ENCODE peak calls at places on chromosomes 5 and 9, in four cellular contexts. One of them, this sample, is unnamed.

GRCh38 chr9:33506626-33507370 is 17.3 kb upstream of the ANKRD18B start:
- DNase-seq in heart left ventricle: no peak
- DNase-seq in CD8-positive, alpha-beta T cell: no peak
- DNase-seq in PC-9: peak; percentile 76
- DNase-seq in this sample: no peak

GRCh38 chr5:40680741-40681350 is 1.1 kb downstream of the PTGER4 start:
- DNase-seq in CD8-positive, alpha-beta T cell: peak; percentile 20
- DNase-seq in heart left ventricle: peak; percentile 41
- DNase-seq in PC-9: no peak
- DNase-seq in this sample: peak; percentile 42

GRCh38 chr5:76831108-76831447 is 12.2 kb downstream of the F2RL1 start:
- DNase-seq in PC-9: peak; percentile 46
- DNase-seq in CD8-positive, alpha-beta T cell: no peak
- DNase-seq in heart left ventricle: no peak
- DNase-seq in this sample: no peak

GRCh38 chr5:152560508-152561137 is 155.5 kb upstream of the NMUR2 start:
- DNase-seq in heart left ventricle: peak; percentile 71
- DNase-seq in PC-9: peak; percentile 31
- DNase-seq in CD8-positive, alpha-beta T cell: no peak
- DNase-seq in this sample: no peak

GRCh38 chr9:15909297-15909696 is 356.5 kb downstream of the CCDC171 start:
- DNase-seq in heart left ventricle: no peak
- DNase-seq in CD8-positive, alpha-beta T cell: no peak
- DNase-seq in PC-9: no peak
- DNase-seq in this sample: no peak

GRCh38 chr5:10756539-10756938 is 4.5 kb downstream of the DAP start:
- DNase-seq in heart left ventricle: no peak
- DNase-seq in PC-9: no peak
- DNase-seq in CD8-positive, alpha-beta T cell: no peak
- DNase-seq in this sample: no peak

GRCh38 chr9:133054966-133055365 is 6.8 kb upstream of the CEL start:
- DNase-seq in heart left ventricle: peak; percentile 93
- DNase-seq in PC-9: no peak
- DNase-seq in CD8-positive, alpha-beta T cell: no peak
- DNase-seq in this sample: no peak

GRCh38 chr5:172342907-172343306 is 59.3 kb upstream of the UBTD2 start:
- DNase-seq in heart left ventricle: no peak
- DNase-seq in CD8-positive, alpha-beta T cell: no peak
- DNase-seq in PC-9: no peak
- DNase-seq in this sample: no peak

GRCh38 chr9:94802795-94803194 is 76.3 kb downstream of the AOPEP start:
- DNase-seq in heart left ventricle: no peak
- DNase-seq in PC-9: no peak
- DNase-seq in CD8-positive, alpha-beta T cell: no peak
- DNase-seq in this sample: no peak

GRCh38 chr5:89265511-89266169 is 382.7 kb upstream of the MEF2C start:
- DNase-seq in CD8-positive, alpha-beta T cell: no peak
- DNase-seq in PC-9: no peak
- DNase-seq in heart left ventricle: no peak
- DNase-seq in this sample: no peak

GRCh38 chr5:147857302-147858129 is 21.0 kb upstream of the SCGB3A2 start:
- DNase-seq in heart left ventricle: peak; percentile 32
- DNase-seq in PC-9: peak; percentile 51
- DNase-seq in CD8-positive, alpha-beta T cell: peak; percentile 10
- DNase-seq in this sample: peak; percentile 3

GRCh38 chr9:113774968-113775367 is 101.1 kb upstream of the ZNF618 start:
- DNase-seq in heart left ventricle: no peak
- DNase-seq in PC-9: no peak
- DNase-seq in CD8-positive, alpha-beta T cell: no peak
- DNase-seq in this sample: no peak

GRCh38 chr5:159178978-159179377 is 30.4 kb downstream of the RNF145 start:
- DNase-seq in heart left ventricle: no peak
- DNase-seq in PC-9: peak; percentile 31
- DNase-seq in CD8-positive, alpha-beta T cell: no peak
- DNase-seq in this sample: no peak

GRCh38 chr5:34436761-34437501 is 219.2 kb upstream of the RAI14 start:
- DNase-seq in PC-9: no peak
- DNase-seq in CD8-positive, alpha-beta T cell: no peak
- DNase-seq in heart left ventricle: no peak
- DNase-seq in this sample: no peak

GRCh38 chr5:127229185-127229889 is 61.3 kb upstream of the MEGF10 start:
- DNase-seq in heart left ventricle: peak; percentile 72
- DNase-seq in PC-9: peak; percentile 27
- DNase-seq in CD8-positive, alpha-beta T cell: peak; percentile 9
- DNase-seq in this sample: peak; percentile 18

GRCh38 chr5:157497875-157498611 is 38.0 kb downstream of the NIPAL4 start:
- DNase-seq in PC-9: no peak
- DNase-seq in heart left ventricle: no peak
- DNase-seq in CD8-positive, alpha-beta T cell: no peak
- DNase-seq in this sample: no peak

GRCh38 chr9:97276310-97276852 is 31.1 kb upstream of the CCDC180 start:
- DNase-seq in CD8-positive, alpha-beta T cell: no peak
- DNase-seq in heart left ventricle: no peak
- DNase-seq in PC-9: no peak
- DNase-seq in this sample: no peak

GRCh38 chr5:103624748-103625147 is 62.2 kb upstream of the NUDT12 start:
- DNase-seq in CD8-positive, alpha-beta T cell: no peak
- DNase-seq in PC-9: no peak
- DNase-seq in heart left ventricle: no peak
- DNase-seq in this sample: no peak

GRCh38 chr5:14699159-14699558 is 34.6 kb downstream of the OTULIN start:
- DNase-seq in CD8-positive, alpha-beta T cell: no peak
- DNase-seq in heart left ventricle: no peak
- DNase-seq in PC-9: no peak
- DNase-seq in this sample: no peak

GRCh38 chr9:16521868-16522381 is 348.5 kb downstream of the BNC2 start:
- DNase-seq in CD8-positive, alpha-beta T cell: no peak
- DNase-seq in heart left ventricle: peak; percentile 58
- DNase-seq in PC-9: peak; percentile 10
- DNase-seq in this sample: no peak

GRCh38 chr5:149474198-149474597 is 77.0 kb downstream of the CSNK1A1 start:
- DNase-seq in heart left ventricle: no peak
- DNase-seq in PC-9: peak; percentile 84
- DNase-seq in CD8-positive, alpha-beta T cell: no peak
- DNase-seq in this sample: no peak

GRCh38 chr5:86716121-86716520 is 98.4 kb downstream of the COX7C start:
- DNase-seq in PC-9: no peak
- DNase-seq in CD8-positive, alpha-beta T cell: no peak
- DNase-seq in heart left ventricle: no peak
- DNase-seq in this sample: no peak

GRCh38 chr9:97985058-97985861 is 2.1 kb downstream of the ANP32B start:
- DNase-seq in CD8-positive, alpha-beta T cell: peak; percentile 22
- DNase-seq in PC-9: no peak
- DNase-seq in heart left ventricle: no peak
- DNase-seq in this sample: peak; percentile 49

GRCh38 chr5:143045062-143045461 is 274.9 kb downstream of the ARHGAP26 start:
- DNase-seq in PC-9: no peak
- DNase-seq in CD8-positive, alpha-beta T cell: no peak
- DNase-seq in heart left ventricle: no peak
- DNase-seq in this sample: no peak

GRCh38 chr5:154055225-154055624 is 16.5 kb downstream of the MFAP3 start:
- DNase-seq in PC-9: no peak
- DNase-seq in heart left ventricle: no peak
- DNase-seq in CD8-positive, alpha-beta T cell: no peak
- DNase-seq in this sample: no peak

GRCh38 chr9:36470891-36471290 is 70.8 kb upstream of the RNF38 start:
- DNase-seq in heart left ventricle: peak; percentile 61
- DNase-seq in CD8-positive, alpha-beta T cell: no peak
- DNase-seq in PC-9: peak; percentile 35
- DNase-seq in this sample: peak; percentile 41

GRCh38 chr5:125065736-125066135 is 319.3 kb upstream of the ZNF608 start:
- DNase-seq in PC-9: no peak
- DNase-seq in CD8-positive, alpha-beta T cell: no peak
- DNase-seq in heart left ventricle: no peak
- DNase-seq in this sample: no peak

GRCh38 chr5:61084658-61085057 is 77.6 kb downstream of the SMIM15 start:
- DNase-seq in heart left ventricle: no peak
- DNase-seq in CD8-positive, alpha-beta T cell: no peak
- DNase-seq in PC-9: no peak
- DNase-seq in this sample: no peak

GRCh38 chr5:110070836-110071235 is 381.1 kb downstream of the MAN2A1 start:
- DNase-seq in PC-9: no peak
- DNase-seq in CD8-positive, alpha-beta T cell: no peak
- DNase-seq in heart left ventricle: no peak
- DNase-seq in this sample: no peak

GRCh38 chr9:84493284-84493947 is 152.9 kb upstream of the SLC28A3 start:
- DNase-seq in heart left ventricle: no peak
- DNase-seq in PC-9: no peak
- DNase-seq in CD8-positive, alpha-beta T cell: no peak
- DNase-seq in this sample: no peak

GRCh38 chr9:114471157-114471556 is 34.1 kb downstream of the WHRN start:
- DNase-seq in heart left ventricle: no peak
- DNase-seq in PC-9: no peak
- DNase-seq in CD8-positive, alpha-beta T cell: no peak
- DNase-seq in this sample: no peak

GRCh38 chr5:150567031-150567680 is 59.2 kb downstream of the NDST1 start:
- DNase-seq in PC-9: no peak
- DNase-seq in CD8-positive, alpha-beta T cell: no peak
- DNase-seq in heart left ventricle: no peak
- DNase-seq in this sample: no peak

GRCh38 chr5:107380654-107381053 is 290.1 kb downstream of the EFNA5 start:
- DNase-seq in heart left ventricle: no peak
- DNase-seq in PC-9: no peak
- DNase-seq in CD8-positive, alpha-beta T cell: no peak
- DNase-seq in this sample: no peak

GRCh38 chr9:82231411-82231810 is 242.8 kb downstream of the SPATA31D1 start:
- DNase-seq in heart left ventricle: no peak
- DNase-seq in PC-9: no peak
- DNase-seq in CD8-positive, alpha-beta T cell: no peak
- DNase-seq in this sample: no peak

GRCh38 chr5:176822041-176822425 is 11.7 kb downstream of the UNC5A start:
- DNase-seq in PC-9: no peak
- DNase-seq in heart left ventricle: peak; percentile 3
- DNase-seq in CD8-positive, alpha-beta T cell: no peak
- DNase-seq in this sample: no peak

GRCh38 chr5:176823076-176823481 is 12.7 kb downstream of the UNC5A start:
- DNase-seq in PC-9: peak; percentile 87
- DNase-seq in heart left ventricle: no peak
- DNase-seq in CD8-positive, alpha-beta T cell: no peak
- DNase-seq in this sample: no peak

GRCh38 chr5:176820937-176821336 is 10.6 kb downstream of the UNC5A start:
- DNase-seq in heart left ventricle: no peak
- DNase-seq in CD8-positive, alpha-beta T cell: no peak
- DNase-seq in PC-9: peak; percentile 42
- DNase-seq in this sample: no peak

GRCh38 chr5:176822426-176823075 is 12.2 kb downstream of the UNC5A start:
- DNase-seq in heart left ventricle: peak; percentile 9
- DNase-seq in CD8-positive, alpha-beta T cell: no peak
- DNase-seq in PC-9: peak; percentile 96
- DNase-seq in this sample: no peak

GRCh38 chr5:176821441-176821840 is 11.1 kb downstream of the UNC5A start:
- DNase-seq in PC-9: no peak
- DNase-seq in CD8-positive, alpha-beta T cell: no peak
- DNase-seq in heart left ventricle: peak; percentile 4
- DNase-seq in this sample: no peak
- H3K27me3 ChIP-seq in PC-9: no peaks in the 10 kb centered on the region
- H3K27me3 ChIP-seq in CD8-positive, alpha-beta T cell: peaks cover 5% of the 10 kb centered on the region
- H3K27me3 ChIP-seq in heart left ventricle: peaks cover 45% of the 10 kb centered on the region
- H3K27me3 ChIP-seq in this sample: peaks cover 12% of the 10 kb centered on the region

DNA sequence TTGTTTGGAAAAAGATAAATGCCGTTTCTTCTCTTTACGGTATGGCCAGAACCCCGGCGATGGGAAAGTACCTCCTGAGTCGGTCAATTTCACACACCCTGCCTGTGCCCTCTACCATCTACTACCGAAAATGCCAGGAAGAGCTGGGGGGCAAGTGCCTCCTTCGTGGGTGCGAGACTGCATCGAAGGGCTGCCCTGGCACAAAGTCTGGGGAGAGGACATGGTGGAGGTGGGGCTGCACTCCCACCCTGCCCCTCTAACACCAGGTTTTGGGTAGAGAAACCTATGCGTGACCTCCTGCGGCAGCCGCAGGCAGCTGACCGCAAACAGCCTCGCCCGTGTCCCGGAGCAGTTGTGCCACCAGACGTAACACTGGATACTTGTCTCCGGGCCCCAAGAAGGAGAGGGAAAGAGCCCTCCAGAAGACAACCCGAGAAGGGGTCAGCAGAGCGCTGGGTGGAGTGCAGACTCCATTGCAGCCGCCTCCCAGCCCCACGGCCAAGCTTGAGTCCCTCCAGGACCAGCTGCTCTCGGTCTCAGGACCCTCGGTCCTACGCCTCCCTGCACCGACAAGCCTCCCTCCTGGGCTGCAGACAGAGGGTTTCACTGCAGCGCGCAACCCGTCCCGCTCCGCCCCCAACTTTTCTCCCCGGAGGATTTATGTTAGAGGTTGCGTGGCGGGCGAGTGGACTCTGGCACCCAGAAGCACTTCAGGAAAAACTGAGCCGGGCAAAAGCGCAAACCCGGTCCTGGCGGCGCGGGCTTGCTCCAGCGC is 823 bp upstream of the PRDM6 start:
- DNase-seq in PC-9: no peak
- DNase-seq in heart left ventricle: peak; percentile 27
- DNase-seq in CD8-positive, alpha-beta T cell: no peak
- DNase-seq in this sample: no peak
- H3K27me3 ChIP-seq in PC-9: no peaks in the 10 kb centered on the region
- H3K27me3 ChIP-seq in heart left ventricle: peaks cover 73% of the 10 kb centered on the region
- H3K27me3 ChIP-seq in CD8-positive, alpha-beta T cell: peaks cover 10% of the 10 kb centered on the region
- H3K27me3 ChIP-seq in this sample: peaks cover 31% of the 10 kb centered on the region

GRCh38 chr9:126985870-126986498 is 71.4 kb downstream of the RALGPS1 start:
- DNase-seq in CD8-positive, alpha-beta T cell: peak; percentile 71
- DNase-seq in heart left ventricle: peak; percentile 80
- DNase-seq in PC-9: peak; percentile 92
- DNase-seq in this sample: peak; percentile 80
- H3K27me3 ChIP-seq in CD8-positive, alpha-beta T cell: peaks cover 17% of the 10 kb centered on the region
- H3K27me3 ChIP-seq in heart left ventricle: no peaks in the 10 kb centered on the region
- H3K27me3 ChIP-seq in PC-9: no peaks in the 10 kb centered on the region
- H3K27me3 ChIP-seq in this sample: no peaks in the 10 kb centered on the region

DNA sequence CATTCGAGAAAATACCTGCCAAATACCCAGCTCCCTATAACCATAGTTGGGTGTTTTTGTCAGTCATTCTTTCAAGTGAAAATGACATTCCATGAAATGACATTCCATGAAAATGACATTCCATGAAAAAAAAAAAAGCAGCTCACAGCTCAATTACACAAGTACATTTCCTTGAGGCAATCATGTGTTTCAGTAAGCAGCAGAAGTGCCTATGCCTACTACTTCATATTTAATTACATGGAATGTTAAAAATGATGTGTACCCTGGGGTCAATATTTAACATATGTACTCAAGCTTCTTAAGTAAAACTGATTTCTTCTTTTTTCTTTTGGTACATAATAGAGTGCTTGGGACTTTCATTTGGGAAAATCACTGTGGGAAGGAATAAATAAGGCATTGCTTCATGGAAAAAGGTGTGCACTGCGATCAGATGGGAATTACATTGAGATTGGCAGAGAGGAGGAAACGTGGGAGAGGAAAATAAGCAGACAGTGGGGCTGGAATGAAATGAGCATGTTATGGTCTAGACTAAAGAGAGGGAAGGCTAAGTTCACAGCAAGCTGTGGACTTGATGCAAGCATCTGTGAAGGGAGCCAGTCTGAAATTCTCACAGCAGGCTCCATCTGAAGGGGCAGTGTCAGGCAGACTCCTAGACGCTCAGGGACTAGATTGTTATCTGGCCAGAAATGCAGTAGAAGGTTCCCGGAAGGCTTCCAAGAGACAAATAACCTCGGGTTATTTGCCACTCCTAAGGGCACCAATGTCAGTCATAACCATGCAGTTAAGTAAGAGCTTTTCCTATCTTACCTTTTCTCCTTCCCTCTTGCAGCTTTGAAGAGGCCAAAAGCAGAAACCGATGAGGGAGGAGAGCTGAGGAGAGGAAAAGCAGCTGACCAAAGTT is 15.2 kb upstream of the SPATA9 start:
- DNase-seq in CD8-positive, alpha-beta T cell: no peak
- DNase-seq in heart left ventricle: no peak
- DNase-seq in PC-9: peak; percentile 33
- DNase-seq in this sample: no peak
- H3K27me3 ChIP-seq in CD8-positive, alpha-beta T cell: no peaks in the 10 kb centered on the region
- H3K27me3 ChIP-seq in heart left ventricle: no peaks in the 10 kb centered on the region
- H3K27me3 ChIP-seq in PC-9: no peaks in the 10 kb centered on the region
- H3K27me3 ChIP-seq in this sample: no peaks in the 10 kb centered on the region